ENCODE peak calls at places on chromosomes 7 and 10, in five cellular contexts. One of them, this sample, is unnamed.

GRCh38 chr7:31687024-31687423 is at the start of gene PPP1R17:
- DNase-seq in endothelial cell: peak
- DNase-seq in epithelial cell of prostate: no peak
- DNase-seq in CD4-positive, CD25-positive, alpha-beta regulatory T cell: no peak
- DNase-seq in GM20000: no peak
- DNase-seq in this sample: no peak

GRCh38 chr7:17054836-17055235 is 173.1 kb upstream of the AGR3 start:
- DNase-seq in endothelial cell: no peak
- DNase-seq in epithelial cell of prostate: no peak
- DNase-seq in CD4-positive, CD25-positive, alpha-beta regulatory T cell: no peak
- DNase-seq in GM20000: no peak
- DNase-seq in this sample: no peak

GRCh38 chr10:61747341-61747740 is 84.6 kb downstream of the CABCOCO1 start:
- DNase-seq in endothelial cell: no peak
- DNase-seq in epithelial cell of prostate: no peak
- DNase-seq in CD4-positive, CD25-positive, alpha-beta regulatory T cell: no peak
- DNase-seq in GM20000: no peak
- DNase-seq in this sample: no peak

GRCh38 chr7:155517969-155518368 is 28.4 kb downstream of the CNPY1 start:
- DNase-seq in endothelial cell: no peak
- DNase-seq in epithelial cell of prostate: no peak
- DNase-seq in CD4-positive, CD25-positive, alpha-beta regulatory T cell: no peak
- DNase-seq in GM20000: no peak
- DNase-seq in this sample: no peak

GRCh38 chr10:7610017-7610416 is 56.7 kb downstream of the ITIH5 start:
- DNase-seq in endothelial cell: no peak
- DNase-seq in epithelial cell of prostate: no peak
- DNase-seq in CD4-positive, CD25-positive, alpha-beta regulatory T cell: no peak
- DNase-seq in GM20000: no peak
- DNase-seq in this sample: no peak

GRCh38 chr7:113100091-113100723 is 13.6 kb upstream of the GPR85 start:
- DNase-seq in endothelial cell: no peak
- DNase-seq in epithelial cell of prostate: no peak
- DNase-seq in CD4-positive, CD25-positive, alpha-beta regulatory T cell: no peak
- DNase-seq in GM20000: no peak
- DNase-seq in this sample: no peak

GRCh38 chr7:147412782-147413186 is 1177.8 kb upstream of the C7orf33 start:
- DNase-seq in endothelial cell: no peak
- DNase-seq in epithelial cell of prostate: no peak
- DNase-seq in CD4-positive, CD25-positive, alpha-beta regulatory T cell: no peak
- DNase-seq in GM20000: no peak
- DNase-seq in this sample: no peak

GRCh38 chr10:62618576-62619408 is 185.7 kb upstream of the ADO start:
- DNase-seq in endothelial cell: no peak
- DNase-seq in epithelial cell of prostate: no peak
- DNase-seq in CD4-positive, CD25-positive, alpha-beta regulatory T cell: no peak
- DNase-seq in GM20000: peak
- DNase-seq in this sample: no peak

GRCh38 chr10:64501807-64502206 is 980.6 kb downstream of the REEP3 start:
- DNase-seq in endothelial cell: no peak
- DNase-seq in epithelial cell of prostate: no peak
- DNase-seq in CD4-positive, CD25-positive, alpha-beta regulatory T cell: no peak
- DNase-seq in GM20000: no peak
- DNase-seq in this sample: no peak

GRCh38 chr10:117699436-117700075 is 157.0 kb downstream of the EMX2 start:
- DNase-seq in endothelial cell: no peak
- DNase-seq in epithelial cell of prostate: no peak
- DNase-seq in CD4-positive, CD25-positive, alpha-beta regulatory T cell: no peak
- DNase-seq in GM20000: no peak
- DNase-seq in this sample: no peak

GRCh38 chr10:5492929-5493576 is 6.3 kb downstream of the CALML5 start:
- DNase-seq in endothelial cell: no peak
- DNase-seq in epithelial cell of prostate: no peak
- DNase-seq in CD4-positive, CD25-positive, alpha-beta regulatory T cell: no peak
- DNase-seq in GM20000: no peak
- DNase-seq in this sample: no peak

GRCh38 chr7:155007947-155008346 is 5.0 kb upstream of the PAXIP1 start:
- DNase-seq in endothelial cell: peak
- DNase-seq in epithelial cell of prostate: no peak
- DNase-seq in CD4-positive, CD25-positive, alpha-beta regulatory T cell: no peak
- DNase-seq in GM20000: peak
- DNase-seq in this sample: no peak

GRCh38 chr10:4183761-4184261 is 398.8 kb upstream of the KLF6 start:
- DNase-seq in endothelial cell: no peak
- DNase-seq in epithelial cell of prostate: no peak
- DNase-seq in CD4-positive, CD25-positive, alpha-beta regulatory T cell: no peak
- DNase-seq in GM20000: no peak
- DNase-seq in this sample: no peak

GRCh38 chr10:6579193-6579903 is 728 bp downstream of the PRKCQ start:
- DNase-seq in endothelial cell: peak
- DNase-seq in epithelial cell of prostate: no peak
- DNase-seq in CD4-positive, CD25-positive, alpha-beta regulatory T cell: no peak
- DNase-seq in GM20000: no peak
- DNase-seq in this sample: no peak

GRCh38 chr10:83585686-83586085 is 553.6 kb upstream of the GHITM start:
- DNase-seq in endothelial cell: no peak
- DNase-seq in epithelial cell of prostate: no peak
- DNase-seq in CD4-positive, CD25-positive, alpha-beta regulatory T cell: no peak
- DNase-seq in GM20000: no peak
- DNase-seq in this sample: no peak

GRCh38 chr10:89458760-89459159 is 44.4 kb downstream of the IFIT5 start:
- DNase-seq in endothelial cell: no peak
- DNase-seq in epithelial cell of prostate: no peak
- DNase-seq in CD4-positive, CD25-positive, alpha-beta regulatory T cell: no peak
- DNase-seq in GM20000: no peak
- DNase-seq in this sample: no peak

GRCh38 chr7:114150704-114151103 is 231.9 kb upstream of the PPP1R3A start:
- DNase-seq in endothelial cell: no peak
- DNase-seq in epithelial cell of prostate: no peak
- DNase-seq in CD4-positive, CD25-positive, alpha-beta regulatory T cell: no peak
- DNase-seq in GM20000: no peak
- DNase-seq in this sample: no peak

GRCh38 chr7:731440-732085 is 4.5 kb upstream of the PRKAR1B start:
- DNase-seq in endothelial cell: no peak
- DNase-seq in epithelial cell of prostate: no peak
- DNase-seq in CD4-positive, CD25-positive, alpha-beta regulatory T cell: no peak
- DNase-seq in GM20000: no peak
- DNase-seq in this sample: no peak

GRCh38 chr10:87775766-87776165 is 42.3 kb downstream of the ATAD1 start:
- DNase-seq in endothelial cell: no peak
- DNase-seq in epithelial cell of prostate: no peak
- DNase-seq in CD4-positive, CD25-positive, alpha-beta regulatory T cell: no peak
- DNase-seq in GM20000: no peak
- DNase-seq in this sample: no peak

GRCh38 chr7:134720091-134720935 is 59.1 kb upstream of the CALD1 start:
- DNase-seq in endothelial cell: peak
- DNase-seq in epithelial cell of prostate: no peak
- DNase-seq in CD4-positive, CD25-positive, alpha-beta regulatory T cell: no peak
- DNase-seq in GM20000: no peak
- DNase-seq in this sample: no peak

GRCh38 chr10:57218382-57218781 is 857.3 kb upstream of the ZWINT start:
- DNase-seq in endothelial cell: no peak
- DNase-seq in epithelial cell of prostate: no peak
- DNase-seq in CD4-positive, CD25-positive, alpha-beta regulatory T cell: no peak
- DNase-seq in GM20000: no peak
- DNase-seq in this sample: no peak

GRCh38 chr7:113289140-113289740 is 170.9 kb upstream of the SMIM30 start:
- DNase-seq in endothelial cell: no peak
- DNase-seq in epithelial cell of prostate: peak
- DNase-seq in CD4-positive, CD25-positive, alpha-beta regulatory T cell: no peak
- DNase-seq in GM20000: peak
- DNase-seq in this sample: no peak

GRCh38 chr7:141752634-141753033 is 11.3 kb upstream of the TAS2R3 start:
- DNase-seq in endothelial cell: no peak
- DNase-seq in epithelial cell of prostate: no peak
- DNase-seq in CD4-positive, CD25-positive, alpha-beta regulatory T cell: no peak
- DNase-seq in GM20000: no peak
- DNase-seq in this sample: no peak

GRCh38 chr7:28130277-28130676 is 50.3 kb downstream of the JAZF1 start:
- DNase-seq in endothelial cell: no peak
- DNase-seq in epithelial cell of prostate: no peak
- DNase-seq in CD4-positive, CD25-positive, alpha-beta regulatory T cell: no peak
- DNase-seq in GM20000: no peak
- DNase-seq in this sample: no peak

GRCh38 chr10:69961168-69961863 is 91.3 kb upstream of the MACROH2A2 start:
- DNase-seq in endothelial cell: no peak
- DNase-seq in epithelial cell of prostate: no peak
- DNase-seq in CD4-positive, CD25-positive, alpha-beta regulatory T cell: no peak
- DNase-seq in GM20000: no peak
- DNase-seq in this sample: no peak

GRCh38 chr10:127702201-127702600 is 34.8 kb upstream of the FOXI2 start:
- DNase-seq in endothelial cell: no peak
- DNase-seq in epithelial cell of prostate: no peak
- DNase-seq in CD4-positive, CD25-positive, alpha-beta regulatory T cell: no peak
- DNase-seq in GM20000: no peak
- DNase-seq in this sample: no peak

GRCh38 chr7:35036361-35037171 is 719 bp downstream of the DPY19L1 start:
- DNase-seq in endothelial cell: peak
- DNase-seq in epithelial cell of prostate: no peak
- DNase-seq in CD4-positive, CD25-positive, alpha-beta regulatory T cell: peak
- DNase-seq in GM20000: no peak
- DNase-seq in this sample: peak

This sample was measured in natural killer cell.